ENCODE peak calls at places on chromosomes 5 and 9, in four cellular contexts. O is amygdala; W is AG09309; H is stimulated activated CD4-positive, alpha-beta T cell treated with anti-CD3 and anti-CD28 coated beads, Interleukin-4, amount 100 ng/mL, for 24 hours. C is an unnamed sample.

GRCh38 chr9:16266648-16267276 is 603.7 kb downstream of the BNC2 start:
- DNase-seq in O (no peak), W (no peak), H (no peak), C (no peak)

GRCh38 chr5:143019157-143019556 is 249.0 kb downstream of the ARHGAP26 start:
- DNase-seq in O (no peak), W (no peak), H (no peak), C (no peak)

GRCh38 chr5:60958088-60958487 is 13.1 kb downstream of the NDUFAF2 start:
- DNase-seq in O (no peak), W (no peak), H (no peak), C (no peak)

GRCh38 chr5:128472032-128472431 is 66.0 kb downstream of the FBN2 start:
- DNase-seq in O (no peak), W (no peak), H (no peak), C (no peak)

GRCh38 chr5:105503950-105504349 is 1941.4 kb upstream of the NUDT12 start:
- DNase-seq in O (no peak), W (no peak), H (no peak), C (no peak)

GRCh38 chr5:142013734-142014495 is 1.1 kb upstream of the GNPDA1 start:
- DNase-seq in O (no peak), W (peak), H (no peak), C (no peak)

GRCh38 chr5:33160871-33161270 is 279.9 kb upstream of the TARS1 start:
- DNase-seq in O (no peak), W (no peak), H (no peak), C (no peak)

GRCh38 chr5:143400541-143401252 is 2.8 kb downstream of the NR3C1 start:
- DNase-seq in O (peak), W (no peak), H (no peak), C (no peak)

GRCh38 chr5:73096239-73096575 is 24.2 kb upstream of the TMEM171 start:
- DNase-seq in O (no peak), W (no peak), H (no peak), C (peak)

GRCh38 chr5:178141550-178141949 is 10.7 kb downstream of the RMND5B start:
- DNase-seq in O (no peak), W (no peak), H (no peak), C (no peak)

GRCh38 chr9:36499156-36499886 is 73.4 kb upstream of the MELK start:
- DNase-seq in O (no peak), W (no peak), H (no peak), C (no peak)

GRCh38 chr9:2132484-2133082 is 117.4 kb downstream of the SMARCA2 start:
- DNase-seq in O (no peak), W (peak), H (no peak), C (no peak)

GRCh38 chr9:129487658-129488483 is 133.0 kb downstream of the C9orf50 start:
- DNase-seq in O (peak), W (no peak), H (peak), C (no peak)

GRCh38 chr5:52708463-52708862 is 79.3 kb upstream of the ITGA1 start:
- DNase-seq in O (no peak), W (no peak), H (no peak), C (no peak)

GRCh38 chr9:129185991-129186390 is 7.9 kb upstream of the IER5L start:
- DNase-seq in O (no peak), W (no peak), H (peak), C (no peak)

GRCh38 chr5:177035982-177036381 is 13.5 kb downstream of the ZNF346 start:
- DNase-seq in O (no peak), W (no peak), H (no peak), C (no peak)

GRCh38 chr5:17330386-17330785 is 113.0 kb downstream of the BASP1 start:
- DNase-seq in O (no peak), W (no peak), H (no peak), C (no peak)

GRCh38 chr9:135062254-135062653 is 25.2 kb upstream of the OLFM1 start:
- DNase-seq in O (no peak), W (no peak), H (no peak), C (no peak)

GRCh38 chr5:37803487-37803886 is 36.4 kb downstream of the GDNF start:
- DNase-seq in O (no peak), W (no peak), H (no peak), C (no peak)

C was measured in CD8-positive, alpha-beta memory T cell.